ENCODE peak calls at places on chromosomes 12 and 14, in six cellular contexts. One of them, this sample, is unnamed.
A peak's percentile ranks its signal among the peaks of the same experiment; 100 is the strongest.

GRCh38 chr12:89636776-89637160 is 71.9 kb downstream of the ATP2B1 start:
- DNase-seq in coronary artery: no peak
- DNase-seq in endodermal cell: no peak
- DNase-seq in aorta: no peak
- DNase-seq in IMR-90: no peak
- DNase-seq in neural progenitor cell: no peak
- DNase-seq in this sample: no peak

GRCh38 chr14:54446201-54446693 is 5.1 kb upstream of the CNIH1 start:
- DNase-seq in endodermal cell: no peak
- DNase-seq in coronary artery: no peak
- DNase-seq in IMR-90: no peak
- DNase-seq in aorta: no peak
- DNase-seq in neural progenitor cell: no peak
- DNase-seq in this sample: peak; percentile 87

GRCh38 chr12:132148368-132149045 is 4.2 kb downstream of the NOC4L start:
- DNase-seq in neural progenitor cell: no peak
- DNase-seq in IMR-90: no peak
- DNase-seq in aorta: no peak
- DNase-seq in coronary artery: no peak
- DNase-seq in endodermal cell: no peak
- DNase-seq in this sample: no peak

GRCh38 chr12:46179693-46180452 is 89.0 kb downstream of the SLC38A1 start:
- DNase-seq in coronary artery: no peak
- DNase-seq in IMR-90: no peak
- DNase-seq in neural progenitor cell: no peak
- DNase-seq in aorta: no peak
- DNase-seq in endodermal cell: no peak
- DNase-seq in this sample: no peak

GRCh38 chr12:7144414-7145120 is 14.4 kb downstream of the CLSTN3 start:
- DNase-seq in aorta: no peak
- DNase-seq in neural progenitor cell: peak; percentile 43
- DNase-seq in coronary artery: no peak
- DNase-seq in IMR-90: peak; percentile 40
- DNase-seq in endodermal cell: no peak
- DNase-seq in this sample: no peak

GRCh38 chr12:80293347-80293746 is 150.7 kb upstream of the PTPRQ start:
- DNase-seq in IMR-90: no peak
- DNase-seq in endodermal cell: no peak
- DNase-seq in neural progenitor cell: no peak
- DNase-seq in coronary artery: no peak
- DNase-seq in aorta: no peak
- DNase-seq in this sample: no peak

GRCh38 chr12:30928356-30929264 is 2.1 kb downstream of the TSPAN11 start:
- DNase-seq in IMR-90: no peak
- DNase-seq in endodermal cell: peak; percentile 45
- DNase-seq in aorta: no peak
- DNase-seq in neural progenitor cell: no peak
- DNase-seq in coronary artery: peak; percentile 55
- DNase-seq in this sample: peak; percentile 25

GRCh38 chr14:36271222-36271621 is 49.2 kb downstream of the MBIP start:
- DNase-seq in IMR-90: no peak
- DNase-seq in neural progenitor cell: no peak
- DNase-seq in aorta: no peak
- DNase-seq in endodermal cell: peak; percentile 52
- DNase-seq in coronary artery: no peak
- DNase-seq in this sample: no peak

GRCh38 chr14:61355892-61356325 is 34.5 kb downstream of the PRKCH start:
- DNase-seq in IMR-90: peak; percentile 11
- DNase-seq in neural progenitor cell: no peak
- DNase-seq in coronary artery: no peak
- DNase-seq in aorta: peak; percentile 57
- DNase-seq in endodermal cell: peak; percentile 88
- DNase-seq in this sample: no peak

GRCh38 chr14:60684203-60684602 is 34.9 kb upstream of the SIX1 start:
- DNase-seq in aorta: no peak
- DNase-seq in endodermal cell: no peak
- DNase-seq in coronary artery: no peak
- DNase-seq in neural progenitor cell: no peak
- DNase-seq in IMR-90: no peak
- DNase-seq in this sample: no peak

GRCh38 chr12:71441836-71442566 is 2.4 kb downstream of the LGR5 start:
- DNase-seq in endodermal cell: no peak
- DNase-seq in aorta: no peak
- DNase-seq in IMR-90: no peak
- DNase-seq in coronary artery: no peak
- DNase-seq in neural progenitor cell: no peak
- DNase-seq in this sample: no peak

GRCh38 chr12:115810166-115810565 is 467.3 kb downstream of the MED13L start:
- DNase-seq in coronary artery: no peak
- DNase-seq in neural progenitor cell: no peak
- DNase-seq in aorta: no peak
- DNase-seq in IMR-90: no peak
- DNase-seq in endodermal cell: no peak
- DNase-seq in this sample: no peak

GRCh38 chr14:69370061-69370460 is 28.0 kb downstream of the ERH start:
- DNase-seq in aorta: no peak
- DNase-seq in coronary artery: no peak
- DNase-seq in neural progenitor cell: no peak
- DNase-seq in IMR-90: no peak
- DNase-seq in endodermal cell: no peak
- DNase-seq in this sample: no peak

GRCh38 chr14:79708991-79709390 is 502.3 kb downstream of the DIO2 start:
- DNase-seq in IMR-90: peak; percentile 64
- DNase-seq in aorta: no peak
- DNase-seq in coronary artery: no peak
- DNase-seq in endodermal cell: no peak
- DNase-seq in neural progenitor cell: no peak
- DNase-seq in this sample: no peak

GRCh38 chr14:104104006-104104901 is 18.8 kb downstream of the ASPG start:
- DNase-seq in IMR-90: no peak
- DNase-seq in coronary artery: no peak
- DNase-seq in aorta: peak; percentile 34
- DNase-seq in endodermal cell: peak; percentile 46
- DNase-seq in neural progenitor cell: no peak
- DNase-seq in this sample: no peak

GRCh38 chr12:64088431-64089349 is 133.4 kb downstream of the KICS2 start:
- DNase-seq in endodermal cell: peak; percentile 80
- DNase-seq in neural progenitor cell: no peak
- DNase-seq in coronary artery: no peak
- DNase-seq in IMR-90: peak; percentile 97
- DNase-seq in aorta: peak; percentile 70
- DNase-seq in this sample: peak; percentile 89

GRCh38 chr14:39422243-39422642 is 10.0 kb downstream of the FBXO33 start:
- DNase-seq in IMR-90: no peak
- DNase-seq in aorta: no peak
- DNase-seq in neural progenitor cell: no peak
- DNase-seq in endodermal cell: no peak
- DNase-seq in coronary artery: no peak
- DNase-seq in this sample: no peak

GRCh38 chr12:16526693-16527092 is 79.3 kb downstream of the LMO3 start:
- DNase-seq in neural progenitor cell: no peak
- DNase-seq in aorta: no peak
- DNase-seq in endodermal cell: no peak
- DNase-seq in IMR-90: peak; percentile 92
- DNase-seq in coronary artery: no peak
- DNase-seq in this sample: no peak

GRCh38 chr14:100669468-100669867 is 57.2 kb upstream of the DLK1 start:
- DNase-seq in endodermal cell: no peak
- DNase-seq in neural progenitor cell: no peak
- DNase-seq in coronary artery: no peak
- DNase-seq in IMR-90: no peak
- DNase-seq in aorta: no peak
- DNase-seq in this sample: no peak

GRCh38 chr12:66168410-66168809 is 1.4 kb downstream of the TMBIM4 start:
- DNase-seq in neural progenitor cell: no peak
- DNase-seq in aorta: no peak
- DNase-seq in IMR-90: no peak
- DNase-seq in endodermal cell: no peak
- DNase-seq in coronary artery: no peak
- DNase-seq in this sample: no peak

GRCh38 chr12:60059180-60059579 is 463.4 kb downstream of the SLC16A7 start:
- DNase-seq in coronary artery: no peak
- DNase-seq in endodermal cell: no peak
- DNase-seq in neural progenitor cell: no peak
- DNase-seq in IMR-90: peak; percentile 6
- DNase-seq in aorta: no peak
- DNase-seq in this sample: no peak

DNA sequence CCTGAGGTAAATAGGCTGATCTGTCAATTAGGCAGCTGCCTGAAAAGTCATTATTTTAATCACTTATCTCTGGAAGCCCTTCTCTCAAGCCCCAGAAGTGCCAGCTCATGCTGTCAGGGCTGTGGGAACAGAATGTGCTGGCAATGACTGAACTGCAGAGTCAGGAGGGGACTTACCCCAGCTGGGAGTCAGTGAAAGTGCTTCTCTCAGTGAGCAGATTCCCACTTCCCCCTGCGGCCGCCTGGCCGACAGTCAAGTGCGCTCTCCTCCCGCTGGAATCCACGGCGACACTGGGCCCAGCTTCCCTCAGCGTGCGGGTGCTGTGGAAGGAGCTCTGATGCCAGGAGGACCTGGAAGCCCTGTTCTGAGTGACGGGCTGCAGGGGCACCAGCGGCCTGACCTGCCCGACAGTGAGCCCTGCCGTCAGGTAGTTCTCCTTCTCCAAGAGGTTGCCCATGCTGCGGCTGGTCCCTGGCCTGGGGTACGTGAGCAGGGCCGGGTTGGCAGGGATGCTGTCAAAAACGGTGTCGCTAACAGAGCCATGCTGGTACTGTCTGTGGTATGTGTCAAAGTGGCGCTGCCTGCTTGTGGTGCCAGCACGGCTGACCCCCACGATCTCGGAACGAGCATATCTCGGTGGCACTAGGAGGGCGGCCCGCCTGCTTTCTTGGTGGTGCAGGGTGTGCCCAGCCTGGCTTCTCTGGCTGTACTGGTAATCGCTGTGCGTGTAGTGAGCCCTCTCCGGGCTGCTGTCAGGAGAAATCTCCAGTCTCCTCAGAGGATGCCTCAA is 18.7 kb downstream of the PKP2 start:
- DNase-seq in IMR-90: no peak
- DNase-seq in neural progenitor cell: no peak
- DNase-seq in aorta: peak; percentile 56
- DNase-seq in coronary artery: no peak
- DNase-seq in endodermal cell: peak; percentile 79
- DNase-seq in this sample: peak; percentile 44
- H3K27ac ChIP-seq in IMR-90: no peak overlapping the region
- H3K27ac ChIP-seq in neural progenitor cell: no peak overlapping the region
- H3K27ac ChIP-seq in aorta: no peak overlapping the region
- H3K27ac ChIP-seq in coronary artery: no peak overlapping the region
- H3K27ac ChIP-seq in endodermal cell: no peak overlapping the region
- H3K27ac ChIP-seq in this sample: no peak overlapping the region

DNA sequence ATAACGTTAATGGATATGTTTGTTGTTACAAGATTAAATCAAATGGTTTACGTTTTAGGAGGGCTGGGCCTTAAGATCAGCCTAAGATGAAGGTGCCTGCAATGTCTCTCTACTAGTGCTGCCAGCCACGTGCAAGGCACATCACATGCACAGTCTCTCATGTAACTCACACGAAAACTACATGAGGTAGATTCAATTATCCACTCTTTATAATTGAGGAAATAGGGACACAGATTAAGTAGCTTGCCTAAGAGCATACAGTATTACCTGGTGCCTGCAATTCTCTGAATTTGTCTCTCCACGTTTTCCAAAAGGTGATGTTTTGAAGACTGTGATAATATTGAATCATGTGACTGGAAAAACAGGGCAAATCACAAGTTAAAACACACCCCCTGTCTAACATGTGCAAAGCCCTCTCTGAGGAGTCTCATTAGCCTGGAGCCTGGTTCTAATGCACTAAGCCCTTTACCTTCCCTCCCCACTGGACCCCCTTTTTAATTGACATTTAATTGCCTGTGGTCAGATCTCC is 14.6 kb upstream of the ATP2A2 start:
- DNase-seq in coronary artery: no peak
- DNase-seq in IMR-90: no peak
- DNase-seq in neural progenitor cell: no peak
- DNase-seq in aorta: no peak
- DNase-seq in endodermal cell: no peak
- DNase-seq in this sample: no peak
- H3K27ac ChIP-seq in coronary artery: peak overlapping the region; percentile 55
- H3K27ac ChIP-seq in IMR-90: no peak overlapping the region
- H3K27ac ChIP-seq in neural progenitor cell: no peak overlapping the region
- H3K27ac ChIP-seq in aorta: peak overlapping the region; percentile 7
- H3K27ac ChIP-seq in endodermal cell: no peak overlapping the region
- H3K27ac ChIP-seq in this sample: no peak overlapping the region

GRCh38 chr12:108457006-108457733 is 57.9 kb upstream of the FICD start:
- DNase-seq in neural progenitor cell: peak; percentile 81
- DNase-seq in coronary artery: no peak
- DNase-seq in IMR-90: peak; percentile 34
- DNase-seq in aorta: no peak
- DNase-seq in endodermal cell: peak; percentile 79
- DNase-seq in this sample: peak; percentile 46

GRCh38 chr12:108459106-108459505 is 56.0 kb upstream of the FICD start:
- DNase-seq in neural progenitor cell: no peak
- DNase-seq in coronary artery: no peak
- DNase-seq in endodermal cell: no peak
- DNase-seq in aorta: no peak
- DNase-seq in IMR-90: no peak
- DNase-seq in this sample: no peak

GRCh38 chr12:108455706-108456105 is 59.4 kb upstream of the FICD start:
- DNase-seq in aorta: no peak
- DNase-seq in coronary artery: no peak
- DNase-seq in neural progenitor cell: no peak
- DNase-seq in IMR-90: no peak
- DNase-seq in endodermal cell: no peak
- DNase-seq in this sample: no peak

GRCh38 chr12:108457734-108458361 is 57.2 kb upstream of the FICD start:
- DNase-seq in endodermal cell: peak; percentile 77
- DNase-seq in neural progenitor cell: no peak
- DNase-seq in IMR-90: no peak
- DNase-seq in coronary artery: no peak
- DNase-seq in aorta: no peak
- DNase-seq in this sample: no peak

DNA sequence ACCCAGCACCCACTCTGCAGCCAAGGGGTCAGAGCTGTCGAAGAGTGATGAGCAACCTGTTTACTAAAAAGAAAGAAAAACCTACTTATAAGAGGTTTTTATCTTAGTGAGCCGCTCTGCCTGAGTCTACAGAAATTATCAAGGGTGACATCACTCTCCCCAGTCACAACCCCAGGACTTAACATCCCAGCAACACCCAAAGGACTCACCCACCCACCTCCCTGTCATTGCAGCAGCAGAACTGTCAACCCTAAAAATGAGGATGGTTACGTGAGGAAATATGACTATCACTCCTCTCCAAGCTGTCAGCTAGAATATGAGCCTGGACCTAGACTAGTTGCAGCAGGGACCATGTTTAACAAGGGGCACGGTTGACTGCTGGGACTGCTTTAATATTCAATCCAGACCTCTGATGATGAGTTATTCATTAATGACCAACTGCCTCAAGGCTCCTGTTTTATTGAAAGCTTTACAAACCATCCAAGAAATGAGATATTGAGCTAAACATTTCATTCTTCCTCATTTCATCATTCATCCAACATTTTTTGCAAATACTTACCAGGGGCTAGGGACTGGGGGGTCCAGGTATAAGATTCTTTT is 53.9 kb upstream of the FICD start:
- DNase-seq in endodermal cell: no peak
- DNase-seq in neural progenitor cell: no peak
- DNase-seq in IMR-90: no peak
- DNase-seq in aorta: no peak
- DNase-seq in coronary artery: no peak
- DNase-seq in this sample: no peak
- H3K27ac ChIP-seq in endodermal cell: no peak overlapping the region
- H3K27ac ChIP-seq in neural progenitor cell: no peak overlapping the region
- H3K27ac ChIP-seq in IMR-90: no peak overlapping the region
- H3K27ac ChIP-seq in aorta: no peak overlapping the region
- H3K27ac ChIP-seq in coronary artery: no peak overlapping the region
- H3K27ac ChIP-seq in this sample: no peak overlapping the region

GRCh38 chr14:21993070-21993469 is 319.5 kb upstream of the OR4E1 start:
- DNase-seq in neural progenitor cell: no peak
- DNase-seq in aorta: no peak
- DNase-seq in endodermal cell: no peak
- DNase-seq in IMR-90: no peak
- DNase-seq in coronary artery: no peak
- DNase-seq in this sample: no peak
- H3K27ac ChIP-seq in neural progenitor cell: no peak overlapping the region
- H3K27ac ChIP-seq in aorta: no peak overlapping the region
- H3K27ac ChIP-seq in endodermal cell: no peak overlapping the region
- H3K27ac ChIP-seq in IMR-90: no peak overlapping the region
- H3K27ac ChIP-seq in coronary artery: no peak overlapping the region
- H3K27ac ChIP-seq in this sample: no peak overlapping the region

This sample was measured in testis.